ENCODE peak calls at places on chromosome 11, in eight cellular contexts. One of them, this sample, is unnamed.

GRCh38 chr11:111357150-111358037 is 21.7 kb downstream of the POU2AF1 start:
- DNase-seq in CD8-positive, alpha-beta T cell: no peak
- DNase-seq in AG09309: no peak
- DNase-seq in cardiac fibroblast: no peak
- DNase-seq in WTC11: no peak
- DNase-seq in A549: no peak
- DNase-seq in PC-9: no peak
- DNase-seq in HCT116: no peak
- DNase-seq in this sample: no peak

GRCh38 chr11:69442012-69442806 is 39.3 kb upstream of the LINC01488 start:
- DNase-seq in CD8-positive, alpha-beta T cell: no peak
- DNase-seq in AG09309: no peak
- DNase-seq in cardiac fibroblast: no peak
- DNase-seq in WTC11: no peak
- DNase-seq in A549: no peak
- DNase-seq in PC-9: peak; percentile 90
- DNase-seq in HCT116: no peak
- DNase-seq in this sample: no peak

GRCh38 chr11:75536786-75537629 is 11.3 kb upstream of the GDPD5 start:
- DNase-seq in CD8-positive, alpha-beta T cell: no peak
- DNase-seq in AG09309: no peak
- DNase-seq in cardiac fibroblast: no peak
- DNase-seq in WTC11: no peak
- DNase-seq in A549: peak; percentile 60
- DNase-seq in PC-9: peak; percentile 91
- DNase-seq in HCT116: peak; percentile 87
- DNase-seq in this sample: no peak

GRCh38 chr11:8247312-8247711 is 16.4 kb downstream of the LMO1 start:
- DNase-seq in CD8-positive, alpha-beta T cell: no peak
- DNase-seq in AG09309: no peak
- DNase-seq in cardiac fibroblast: no peak
- DNase-seq in WTC11: peak; percentile 74
- DNase-seq in A549: no peak
- DNase-seq in PC-9: no peak
- DNase-seq in HCT116: no peak
- DNase-seq in this sample: no peak

GRCh38 chr11:47394322-47395224 is 13.8 kb upstream of the SLC39A13 start:
- DNase-seq in CD8-positive, alpha-beta T cell: peak; percentile 55
- DNase-seq in AG09309: no peak
- DNase-seq in cardiac fibroblast: peak; percentile 65
- DNase-seq in WTC11: no peak
- DNase-seq in A549: no peak
- DNase-seq in PC-9: no peak
- DNase-seq in HCT116: no peak
- DNase-seq in this sample: no peak

GRCh38 chr11:63882555-63883242 is 34.3 kb downstream of the RCOR2 start:
- DNase-seq in CD8-positive, alpha-beta T cell: no peak
- DNase-seq in AG09309: no peak
- DNase-seq in cardiac fibroblast: peak; percentile 15
- DNase-seq in WTC11: peak; percentile 68
- DNase-seq in A549: no peak
- DNase-seq in PC-9: no peak
- DNase-seq in HCT116: no peak
- DNase-seq in this sample: no peak

GRCh38 chr11:96134622-96135021 is 208.4 kb downstream of the MAML2 start:
- DNase-seq in CD8-positive, alpha-beta T cell: no peak
- DNase-seq in AG09309: no peak
- DNase-seq in cardiac fibroblast: peak; percentile 42
- DNase-seq in WTC11: no peak
- DNase-seq in A549: peak; percentile 35
- DNase-seq in PC-9: peak; percentile 83
- DNase-seq in HCT116: no peak
- DNase-seq in this sample: no peak

GRCh38 chr11:7462706-7463105 is 22.6 kb upstream of the OLFML1 start:
- DNase-seq in CD8-positive, alpha-beta T cell: no peak
- DNase-seq in AG09309: no peak
- DNase-seq in cardiac fibroblast: no peak
- DNase-seq in WTC11: no peak
- DNase-seq in A549: no peak
- DNase-seq in PC-9: no peak
- DNase-seq in HCT116: no peak
- DNase-seq in this sample: no peak

GRCh38 chr11:93000511-93001476 is 31.3 kb downstream of the MTNR1B start:
- DNase-seq in CD8-positive, alpha-beta T cell: no peak
- DNase-seq in AG09309: peak; percentile 56
- DNase-seq in cardiac fibroblast: peak; percentile 57
- DNase-seq in WTC11: no peak
- DNase-seq in A549: peak; percentile 87
- DNase-seq in PC-9: peak; percentile 83
- DNase-seq in HCT116: peak; percentile 87
- DNase-seq in this sample: peak; percentile 70

GRCh38 chr11:79352304-79352703 is 88.5 kb downstream of the TENM4 start:
- DNase-seq in CD8-positive, alpha-beta T cell: no peak
- DNase-seq in AG09309: no peak
- DNase-seq in cardiac fibroblast: no peak
- DNase-seq in WTC11: no peak
- DNase-seq in A549: no peak
- DNase-seq in PC-9: no peak
- DNase-seq in HCT116: no peak
- DNase-seq in this sample: no peak

GRCh38 chr11:554824-555499 is 5.6 kb downstream of the LMNTD2 start:
- DNase-seq in CD8-positive, alpha-beta T cell: peak; percentile 70
- DNase-seq in AG09309: no peak
- DNase-seq in cardiac fibroblast: peak; percentile 34
- DNase-seq in WTC11: peak; percentile 85
- DNase-seq in A549: peak; percentile 81
- DNase-seq in PC-9: no peak
- DNase-seq in HCT116: peak; percentile 44
- DNase-seq in this sample: no peak

GRCh38 chr11:50075856-50076255 is 43.2 kb downstream of the OR4C45 start:
- DNase-seq in CD8-positive, alpha-beta T cell: no peak
- DNase-seq in AG09309: no peak
- DNase-seq in cardiac fibroblast: no peak
- DNase-seq in WTC11: no peak
- DNase-seq in A549: no peak
- DNase-seq in PC-9: no peak
- DNase-seq in HCT116: no peak
- DNase-seq in this sample: no peak

GRCh38 chr11:21806508-21806907 is 386.4 kb upstream of the ANO5 start:
- DNase-seq in CD8-positive, alpha-beta T cell: no peak
- DNase-seq in AG09309: no peak
- DNase-seq in cardiac fibroblast: no peak
- DNase-seq in WTC11: no peak
- DNase-seq in A549: no peak
- DNase-seq in PC-9: no peak
- DNase-seq in HCT116: no peak
- DNase-seq in this sample: no peak

DNA sequence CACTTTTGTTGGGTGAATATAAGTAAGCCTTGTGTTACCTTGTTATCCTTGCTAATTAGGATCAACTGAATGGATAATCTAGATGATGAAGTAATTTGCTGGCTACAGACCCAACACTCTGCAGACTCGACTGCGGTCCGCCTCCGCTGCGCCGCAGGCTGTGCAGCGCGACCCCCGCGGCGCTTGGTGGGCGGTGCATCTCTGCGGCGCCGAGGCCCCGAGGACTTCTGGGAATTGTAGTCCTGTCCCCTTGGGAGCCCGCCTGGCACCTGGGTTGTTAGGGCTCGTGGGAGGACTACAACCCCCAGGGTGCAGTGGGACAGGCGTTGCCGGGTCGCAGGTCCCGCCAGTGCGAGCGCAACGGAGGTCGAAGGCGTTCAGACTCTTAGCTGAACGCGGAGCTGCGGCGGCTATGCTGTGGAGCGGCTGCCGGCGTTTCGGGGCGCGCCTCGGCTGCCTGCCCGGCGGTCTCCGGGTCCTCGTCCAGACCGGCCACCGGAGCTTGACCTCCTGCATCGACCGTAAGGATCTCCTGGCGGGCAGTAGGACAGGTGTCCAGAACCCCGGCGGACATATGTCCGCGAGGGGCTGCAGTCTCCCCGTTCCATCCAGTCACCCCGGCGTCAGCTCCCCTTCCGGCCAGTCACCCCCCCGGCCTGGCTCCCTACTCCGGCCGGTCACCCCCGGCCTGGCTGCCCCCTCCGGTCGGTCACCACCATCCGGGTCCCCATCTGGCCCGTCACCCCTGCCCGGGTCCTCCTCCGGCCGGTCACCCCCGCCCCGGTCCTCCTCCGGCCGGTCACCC is at the start of the genes ACAD8 and THYN1:
- DNase-seq in CD8-positive, alpha-beta T cell: peak; percentile 93
- DNase-seq in AG09309: peak; percentile 75
- DNase-seq in cardiac fibroblast: peak; percentile 98
- DNase-seq in WTC11: peak; percentile 98
- DNase-seq in A549: peak; percentile 90
- DNase-seq in PC-9: peak; percentile 92
- DNase-seq in HCT116: peak; percentile 90
- DNase-seq in this sample: peak; percentile 87
- TF ChIP-seq CTCF in CD8-positive, alpha-beta T cell: no peak
- TF ChIP-seq CTCF in AG09309: no peak
- TF ChIP-seq CTCF in cardiac fibroblast: no peak
- TF ChIP-seq CTCF in WTC11: no peak
- TF ChIP-seq CTCF in A549: no peak
- TF ChIP-seq CTCF in PC-9: peak; percentile 39
- TF ChIP-seq CTCF in HCT116: no peak
- TF ChIP-seq CTCF in this sample: peak; percentile 2

GRCh38 chr11:2527621-2528291 is 82.9 kb downstream of the KCNQ1 start:
- DNase-seq in CD8-positive, alpha-beta T cell: no peak
- DNase-seq in AG09309: no peak
- DNase-seq in cardiac fibroblast: no peak
- DNase-seq in WTC11: peak; percentile 7
- DNase-seq in A549: no peak
- DNase-seq in PC-9: no peak
- DNase-seq in HCT116: no peak
- DNase-seq in this sample: no peak

GRCh38 chr11:2526808-2527381 is 82.1 kb downstream of the KCNQ1 start:
- DNase-seq in CD8-positive, alpha-beta T cell: no peak
- DNase-seq in AG09309: no peak
- DNase-seq in cardiac fibroblast: no peak
- DNase-seq in WTC11: peak; percentile 48
- DNase-seq in A549: no peak
- DNase-seq in PC-9: no peak
- DNase-seq in HCT116: no peak
- DNase-seq in this sample: no peak

GRCh38 chr11:2525166-2525861 is 80.5 kb downstream of the KCNQ1 start:
- DNase-seq in CD8-positive, alpha-beta T cell: no peak
- DNase-seq in AG09309: no peak
- DNase-seq in cardiac fibroblast: no peak
- DNase-seq in WTC11: peak; percentile 10
- DNase-seq in A549: no peak
- DNase-seq in PC-9: no peak
- DNase-seq in HCT116: no peak
- DNase-seq in this sample: no peak

GRCh38 chr11:2524446-2525165 is 79.8 kb downstream of the KCNQ1 start:
- DNase-seq in CD8-positive, alpha-beta T cell: no peak
- DNase-seq in AG09309: no peak
- DNase-seq in cardiac fibroblast: no peak
- DNase-seq in WTC11: peak; percentile 5
- DNase-seq in A549: no peak
- DNase-seq in PC-9: no peak
- DNase-seq in HCT116: no peak
- DNase-seq in this sample: no peak

DNA sequence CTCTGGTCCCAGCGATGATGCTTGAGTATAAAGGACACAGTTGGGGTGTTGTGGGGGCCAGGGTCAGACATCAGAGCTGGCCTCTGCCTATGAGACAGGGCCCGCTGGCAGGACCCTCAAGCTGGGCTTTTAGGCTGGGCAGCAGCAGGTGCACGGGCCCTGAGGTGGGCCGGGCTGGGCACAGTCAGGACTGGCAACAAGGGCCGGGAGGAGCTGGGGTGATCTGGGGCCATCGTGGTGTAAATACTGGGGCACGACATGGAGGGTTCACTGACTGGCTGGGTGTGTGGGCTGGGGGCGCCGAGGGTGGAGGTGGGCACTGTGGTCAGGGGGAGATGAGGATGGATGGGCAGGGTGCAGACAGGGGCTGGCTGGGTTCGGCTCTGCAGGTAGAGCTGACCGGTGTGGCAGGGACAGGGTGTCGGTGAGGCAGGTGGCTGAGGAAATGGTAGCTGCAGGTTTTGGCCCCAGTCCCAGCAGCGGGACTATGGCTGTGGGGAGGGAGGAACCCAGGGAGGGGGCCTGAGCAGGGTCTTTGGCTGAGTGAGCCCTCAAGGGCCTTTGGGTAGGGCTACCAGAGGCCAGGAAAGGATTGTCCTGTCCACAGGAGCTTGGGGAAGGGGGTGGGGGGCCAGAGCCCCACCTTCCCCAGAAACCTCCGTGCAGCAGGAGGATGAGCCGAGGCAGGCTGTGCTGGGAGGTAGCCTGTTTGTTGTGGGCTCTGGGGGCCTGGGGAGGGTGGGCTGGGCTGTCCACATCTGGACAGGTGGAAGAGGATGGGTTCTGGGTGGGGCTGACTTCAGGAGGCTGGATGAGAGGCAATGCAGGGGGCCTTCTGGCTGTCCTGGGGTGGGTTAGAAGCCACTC is 81.4 kb downstream of the KCNQ1 start:
- DNase-seq in CD8-positive, alpha-beta T cell: no peak
- DNase-seq in AG09309: no peak
- DNase-seq in cardiac fibroblast: no peak
- DNase-seq in WTC11: peak; percentile 4
- DNase-seq in A549: no peak
- DNase-seq in PC-9: no peak
- DNase-seq in HCT116: no peak
- DNase-seq in this sample: no peak
- TF ChIP-seq CTCF in CD8-positive, alpha-beta T cell: no peak
- TF ChIP-seq CTCF in AG09309: no peak
- TF ChIP-seq CTCF in cardiac fibroblast: no peak
- TF ChIP-seq CTCF in WTC11: no peak
- TF ChIP-seq CTCF in A549: no peak
- TF ChIP-seq CTCF in PC-9: no peak
- TF ChIP-seq CTCF in HCT116: no peak
- TF ChIP-seq CTCF in this sample: no peak

GRCh38 chr11:30433831-30434230 is 110.9 kb downstream of the ARL14EP start:
- DNase-seq in CD8-positive, alpha-beta T cell: no peak
- DNase-seq in AG09309: no peak
- DNase-seq in cardiac fibroblast: no peak
- DNase-seq in WTC11: no peak
- DNase-seq in A549: no peak
- DNase-seq in PC-9: no peak
- DNase-seq in HCT116: no peak
- DNase-seq in this sample: no peak
- TF ChIP-seq CTCF in CD8-positive, alpha-beta T cell: no peak
- TF ChIP-seq CTCF in AG09309: no peak
- TF ChIP-seq CTCF in cardiac fibroblast: no peak
- TF ChIP-seq CTCF in WTC11: no peak
- TF ChIP-seq CTCF in A549: no peak
- TF ChIP-seq CTCF in PC-9: no peak
- TF ChIP-seq CTCF in HCT116: no peak
- TF ChIP-seq CTCF in this sample: no peak

DNA sequence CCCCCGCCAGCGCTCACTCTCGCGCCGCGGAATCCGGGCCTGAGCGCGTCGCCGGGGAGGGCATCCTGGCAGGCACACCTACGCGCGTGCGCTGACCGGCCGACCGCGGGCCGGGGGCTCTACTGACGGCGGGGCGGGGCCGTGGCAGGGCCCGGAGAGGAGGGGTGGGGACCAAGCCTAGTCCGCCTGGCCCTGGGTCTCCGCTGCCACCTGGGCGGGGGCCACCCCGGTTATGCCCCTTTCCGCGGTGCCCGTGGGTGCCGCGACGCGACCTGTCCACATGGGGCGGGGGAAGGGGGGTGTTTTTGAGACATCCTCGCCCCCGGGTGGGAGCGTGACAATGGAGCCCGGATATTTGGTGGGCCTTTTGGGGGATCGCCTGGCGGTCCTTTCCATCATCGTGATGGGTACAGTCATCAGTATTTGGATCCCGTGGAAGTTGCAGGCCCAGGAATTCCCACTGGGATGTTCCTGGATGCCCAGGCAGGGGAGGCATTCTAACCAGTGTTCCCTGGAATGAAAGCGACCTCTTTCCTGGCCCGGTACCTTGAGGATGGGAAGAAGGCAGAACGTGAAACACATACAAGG is 2.2 kb downstream of the NCAM1 start:
- DNase-seq in CD8-positive, alpha-beta T cell: no peak
- DNase-seq in AG09309: no peak
- DNase-seq in cardiac fibroblast: no peak
- DNase-seq in WTC11: no peak
- DNase-seq in A549: no peak
- DNase-seq in PC-9: no peak
- DNase-seq in HCT116: no peak
- DNase-seq in this sample: no peak
- TF ChIP-seq CTCF in CD8-positive, alpha-beta T cell: no peak
- TF ChIP-seq CTCF in AG09309: no peak
- TF ChIP-seq CTCF in cardiac fibroblast: no peak
- TF ChIP-seq CTCF in WTC11: no peak
- TF ChIP-seq CTCF in A549: no peak
- TF ChIP-seq CTCF in PC-9: no peak
- TF ChIP-seq CTCF in HCT116: no peak
- TF ChIP-seq CTCF in this sample: no peak